ENCODE peak calls at places on chromosome 15, in nine cellular contexts. W is activated T-helper 9 cell treated with anti-CD3 and anti-CD28 coated beads, Interleukin-2, amount 50 U/mL, for 16 hours; L is HT1080; F is right atrium auricular region; U is B cell; G is GM04503; H is GM12865; X is cardiac muscle cell; C is A172. V is an unnamed sample.

GRCh38 chr15:97691799-97692198 is 268.7 kb upstream of the ARRDC4 start:
- DNase-seq in H (no peak), W (no peak), G (no peak), F (no peak), X (no peak), U (no peak), L (peak), C (peak), V (no peak)

GRCh38 chr15:87874896-87875661 is 381.5 kb downstream of the NTRK3 start:
- DNase-seq in F (no peak), G (peak), W (no peak), H (no peak), U (no peak), X (peak), L (no peak), C (peak), V (peak)

GRCh38 chr15:44501768-44502366 is 35.1 kb upstream of the EIF3J start:
- DNase-seq in G (peak), U (peak), W (no peak), H (peak), F (no peak), C (peak), X (peak), L (peak), V (no peak)

GRCh38 chr15:22951381-22952280 is 28.5 kb downstream of the CYFIP1 start:
- DNase-seq in H (no peak), X (no peak), C (no peak), G (no peak), U (no peak), L (no peak), F (no peak), W (no peak), V (no peak)

GRCh38 chr15:57290192-57290591 is 86.1 kb upstream of the CGNL1 start:
- DNase-seq in F (no peak), U (no peak), L (no peak), G (no peak), H (no peak), W (no peak), C (no peak), X (no peak), V (no peak)

GRCh38 chr15:95626501-95627361 is 703.8 kb upstream of the NR2F2 start:
- DNase-seq in W (no peak), C (no peak), U (no peak), G (no peak), H (peak), L (no peak), F (no peak), X (peak), V (peak)

GRCh38 chr15:41291065-41291631 is 41.2 kb downstream of the OIP5 start:
- DNase-seq in F (no peak), G (no peak), U (peak), L (no peak), X (no peak), H (peak), W (no peak), C (no peak), V (no peak)

GRCh38 chr15:101264011-101264410 is 12.2 kb upstream of the CHSY1 start:
- DNase-seq in U (no peak), W (no peak), H (peak), C (peak), F (no peak), G (no peak), L (no peak), X (no peak), V (no peak)

GRCh38 chr15:48360841-48361240 is 29.6 kb downstream of the DUT start:
- DNase-seq in G (no peak), F (no peak), C (peak), U (no peak), L (peak), W (no peak), X (no peak), H (no peak), V (no peak)

GRCh38 chr15:100521907-100522306 is 6.8 kb downstream of the CERS3 start:
- DNase-seq in G (no peak), U (no peak), C (no peak), H (no peak), X (no peak), W (no peak), L (no peak), F (no peak), V (no peak)

GRCh38 chr15:77219846-77220245 is 148.9 kb upstream of the TSPAN3 start:
- DNase-seq in X (no peak), C (no peak), G (no peak), U (no peak), H (no peak), F (no peak), L (no peak), W (no peak), V (no peak)

GRCh38 chr15:48332642-48333034 is 1.4 kb downstream of the DUT start:
- DNase-seq in F (no peak), W (no peak), G (no peak), H (peak), X (no peak), C (no peak), L (no peak), U (no peak), V (peak)

GRCh38 chr15:67863442-67863987 is 23.7 kb upstream of the RNU6-1 start:
- DNase-seq in L (peak), C (peak), F (peak), W (peak), X (peak), G (no peak), H (peak), U (peak), V (peak)

GRCh38 chr15:33126559-33127290 is 67.8 kb downstream of the FMN1 start:
- DNase-seq in C (peak), X (peak), W (peak), H (peak), F (no peak), G (peak), L (peak), U (no peak), V (peak)

GRCh38 chr15:97902140-97902780 is 58.2 kb upstream of the ARRDC4 start:
- DNase-seq in U (no peak), F (no peak), C (peak), G (peak), W (no peak), H (no peak), L (peak), X (no peak), V (no peak)

GRCh38 chr15:52733078-52733477 is 53.9 kb upstream of the ATOSA start:
- DNase-seq in C (no peak), W (no peak), G (no peak), X (no peak), F (no peak), U (no peak), L (no peak), H (no peak), V (no peak)

GRCh38 chr15:41490355-41490754 is 3.3 kb upstream of the ITPKA start:
- DNase-seq in X (no peak), F (no peak), U (no peak), L (peak), G (peak), C (peak), H (peak), W (no peak), V (peak)

GRCh38 chr15:44719293-44719999 is 8.1 kb downstream of the B2M start:
- DNase-seq in L (peak), C (no peak), F (no peak), U (peak), W (no peak), H (peak), X (no peak), G (no peak), V (peak)

GRCh38 chr15:79994651-79995050 is 23.7 kb upstream of the BCL2A1 start:
- DNase-seq in F (no peak), W (no peak), L (peak), U (no peak), H (no peak), X (no peak), C (peak), G (no peak), V (no peak)

GRCh38 chr15:48456126-48456525 is 124.9 kb downstream of the DUT start:
- DNase-seq in G (no peak), C (no peak), F (no peak), H (no peak), X (no peak), U (no peak), L (no peak), W (no peak), V (no peak)

GRCh38 chr15:72354496-72354895 is 21.3 kb downstream of the HEXA start:
- DNase-seq in H (no peak), U (no peak), X (no peak), C (no peak), F (no peak), W (no peak), G (no peak), L (no peak), V (no peak)

V was measured in SJCRH30.